ENCODE peak calls at places on chromosomes 6 and 20, in five cellular contexts. H is mesenchymal stem cell, P is trophoblast cell, W is IMR-90, A is H1. R is an unnamed sample.

GRCh38 chr6:138757131-138757530 is 16.4 kb upstream of the CCDC28A start:
- DNase-seq in H (peak), P (no peak), W (no peak), A (no peak), R (no peak)

GRCh38 chr6:35065870-35066269 is 75.3 kb downstream of the TCP11 start:
- DNase-seq in H (no peak), P (no peak), W (no peak), A (no peak), R (no peak)

GRCh38 chr20:57514273-57514751 is 10.6 kb downstream of the CTCFL start:
- DNase-seq in H (peak), P (peak), W (peak), A (no peak), R (peak)

GRCh38 chr20:50992733-50993457 is 30.0 kb downstream of the KCNG1 start:
- DNase-seq in H (peak), P (peak), W (peak), A (peak), R (peak)

GRCh38 chr6:83430606-83431544 is at the start of gene ME1:
- DNase-seq in H (peak), P (peak), W (peak), A (peak), R (peak)

GRCh38 chr20:63624486-63624885 is 2.4 kb downstream of the GMEB2 start:
- DNase-seq in H (peak), P (peak), W (peak), A (no peak), R (no peak)

GRCh38 chr6:143136647-143137046 is 76.0 kb downstream of the AIG1 start:
- DNase-seq in H (no peak), P (no peak), W (no peak), A (no peak), R (no peak)

GRCh38 chr6:42079941-42080464 is 29.7 kb downstream of the TAF8 start:
- DNase-seq in H (no peak), P (no peak), W (no peak), A (no peak), R (no peak)

GRCh38 chr6:159979136-159979874 is 10.4 kb downstream of the IGF2R start:
- DNase-seq in H (peak), P (peak), W (peak), A (no peak), R (no peak)

GRCh38 chr6:33750244-33750991 is 3.7 kb upstream of the IP6K3 start:
- DNase-seq in H (peak), P (no peak), W (no peak), A (no peak), R (no peak)

GRCh38 chr6:114287461-114287860 is 55.4 kb downstream of the HS3ST5 start:
- DNase-seq in H (no peak), P (no peak), W (no peak), A (no peak), R (no peak)

GRCh38 chr6:170405311-170405975 is 98.9 kb downstream of the FAM120B start:
- DNase-seq in H (peak), P (peak), W (peak), A (no peak), R (no peak)

GRCh38 chr6:12637960-12638641 is 78.5 kb upstream of the PHACTR1 start:
- DNase-seq in H (peak), P (peak), W (peak), A (peak), R (peak)

GRCh38 chr6:42118162-42119001 is 24.0 kb downstream of the C6orf132 start:
- DNase-seq in H (no peak), P (no peak), W (no peak), A (no peak), R (no peak)

GRCh38 chr6:154751020-154751800 is 18.0 kb downstream of the SCAF8 start:
- DNase-seq in H (no peak), P (no peak), W (no peak), A (no peak), R (no peak)

GRCh38 chr6:138517635-138518034 is 18.3 kb upstream of the NHSL1 start:
- DNase-seq in H (peak), P (peak), W (peak), A (peak), R (peak)

GRCh38 chr20:44422083-44422482 is 53.6 kb upstream of the TTPAL start:
- DNase-seq in H (no peak), P (no peak), W (peak), A (no peak), R (no peak)

GRCh38 chr6:166862287-166862977 is 93.9 kb downstream of the RNASET2 start:
- DNase-seq in H (peak), P (no peak), W (no peak), A (peak), R (peak)

GRCh38 chr6:43517503-43518357 is 841 bp downstream of the POLR1C start:
- DNase-seq in H (no peak), P (no peak), W (peak), A (no peak), R (no peak)

GRCh38 chr6:142014515-142014914 is 118.2 kb upstream of the GJE1 start:
- DNase-seq in H (peak), P (peak), W (peak), A (no peak), R (no peak)

GRCh38 chr6:122715725-122716124 is 63.8 kb upstream of the FABP7 start:
- DNase-seq in H (peak), P (no peak), W (peak), A (no peak), R (no peak)

GRCh38 chr6:17446713-17447112 is 53.3 kb downstream of the CAP2 start:
- DNase-seq in H (no peak), P (no peak), W (no peak), A (no peak), R (no peak)

GRCh38 chr20:19701449-19701848 is 56.6 kb upstream of the RIN2 start:
- DNase-seq in H (no peak), P (no peak), W (no peak), A (no peak), R (no peak)

GRCh38 chr20:50034567-50035170 is 51.9 kb downstream of the SNAI1 start:
- DNase-seq in H (peak), P (no peak), W (peak), A (no peak), R (no peak)

GRCh38 chr20:49431345-49431744 is 51.1 kb downstream of the KCNB1 start:
- DNase-seq in H (no peak), P (no peak), W (no peak), A (no peak), R (no peak)

GRCh38 chr6:1792989-1793388 is 183.3 kb downstream of the FOXC1 start:
- DNase-seq in H (peak), P (no peak), W (peak), A (no peak), R (peak)

GRCh38 chr6:17703256-17703694 is 3.5 kb downstream of the NUP153 start:
- DNase-seq in H (peak), P (no peak), W (peak), A (no peak), R (no peak)

GRCh38 chr6:1916334-1916985 is 306.7 kb downstream of the FOXC1 start:
- DNase-seq in H (peak), P (peak), W (peak), A (no peak), R (no peak)

GRCh38 chr6:15327271-15327670 is 81.4 kb downstream of the JARID2 start:
- DNase-seq in H (no peak), P (peak), W (no peak), A (no peak), R (no peak)

GRCh38 chr6:131762984-131763383 is 44.8 kb upstream of the ENPP1 start:
- DNase-seq in H (peak), P (peak), W (peak), A (no peak), R (no peak)

GRCh38 chr6:88238901-88239300 is 72.8 kb upstream of the CNR1 start:
- DNase-seq in H (no peak), P (no peak), W (no peak), A (no peak), R (no peak)

GRCh38 chr20:44342240-44342639 is 5.4 kb downstream of the R3HDML start:
- DNase-seq in H (no peak), P (no peak), W (peak), A (no peak), R (no peak)

GRCh38 chr20:32558526-32558925 is 26.6 kb downstream of the NOL4L start:
- DNase-seq in H (peak), P (no peak), W (peak), A (no peak), R (no peak)

GRCh38 chr6:167956491-167956890 is 41.0 kb upstream of the KIF25 start:
- DNase-seq in H (no peak), P (no peak), W (no peak), A (no peak), R (no peak)

GRCh38 chr20:32460683-32461320 is 102.7 kb downstream of the ASXL1 start:
- DNase-seq in H (no peak), P (no peak), W (no peak), A (no peak), R (no peak)

GRCh38 chr6:20542927-20543602 is 8.8 kb downstream of the CDKAL1 start:
- DNase-seq in H (peak), P (peak), W (peak), A (no peak), R (no peak)

GRCh38 chr6:129659590-129660345 is 50.2 kb downstream of the ARHGAP18 start:
- DNase-seq in H (peak), P (peak), W (peak), A (no peak), R (no peak)

GRCh38 chr6:100335999-100336398 is 128.7 kb downstream of the SIM1 start:
- DNase-seq in H (no peak), P (no peak), W (no peak), A (no peak), R (no peak)

GRCh38 chr6:154343473-154344308 is 12.9 kb downstream of the IPCEF1 start:
- DNase-seq in H (peak), P (peak), W (peak), A (peak), R (peak)

GRCh38 chr6:10384719-10385511 is 30.0 kb downstream of the TFAP2A start:
- DNase-seq in H (no peak), P (peak), W (no peak), A (no peak), R (no peak)
- H3K14ac ChIP-seq in H (no peak), P (no peak), W (no peak), A (no peak), R (no peak)

GRCh38 chr20:24767623-24768100 is 181.4 kb upstream of the CST7 start:
- DNase-seq in H (no peak), P (no peak), W (no peak), A (no peak), R (peak)
- H3K23ac ChIP-seq in H (no peak), P (no peak), W (no peak), A (no peak), R (no peak)

DNA sequence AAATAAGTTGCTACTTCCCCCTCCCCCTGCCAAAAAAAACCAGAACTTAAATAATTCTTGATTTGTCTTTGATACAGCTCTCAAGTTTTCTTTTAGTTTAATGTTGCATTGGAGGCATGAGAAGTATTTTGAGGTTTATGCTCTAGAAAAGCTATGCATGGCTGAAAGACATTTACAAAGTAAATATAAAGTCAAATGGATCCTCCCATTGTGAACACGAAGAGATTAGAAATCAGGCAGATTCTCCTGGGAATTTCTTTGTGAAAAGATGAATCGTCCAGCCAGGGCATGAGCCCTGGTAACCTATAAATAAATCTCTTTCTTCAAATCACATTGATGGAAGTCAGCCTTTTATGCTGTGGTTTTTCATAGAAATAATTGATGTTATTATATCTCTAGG is 143.8 kb downstream of the ALDH8A1 start:
- DNase-seq in H (no peak), P (no peak), W (no peak), A (no peak), R (no peak)
- H3K14ac ChIP-seq in H (no peak), P (no peak), W (no peak), A (no peak), R (no peak)

GRCh38 chr6:32402812-32403211 is 4.2 kb downstream of the BTNL2 start:
- DNase-seq in H (no peak), P (no peak), W (no peak), A (no peak), R (no peak)
- H3K23ac ChIP-seq in H (no peak), P (no peak), W (no peak), A (no peak), R (no peak)

DNA sequence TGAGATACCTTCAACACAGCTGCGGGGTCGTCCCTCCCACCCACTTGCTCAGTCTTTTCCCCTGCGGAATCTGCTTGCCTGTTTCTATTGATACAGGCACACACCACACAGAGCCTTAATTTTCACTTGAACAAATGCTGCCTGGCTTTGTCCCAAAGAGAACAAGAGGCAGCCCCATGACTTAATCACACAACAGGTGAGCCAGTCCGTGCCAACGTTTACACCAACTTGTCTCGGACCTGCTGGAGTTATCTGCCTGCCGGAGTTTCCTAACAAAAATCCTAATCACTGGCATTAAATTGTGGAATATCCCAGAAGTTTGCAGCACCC is 186.8 kb upstream of the RREB1 start:
- DNase-seq in H (no peak), P (no peak), W (no peak), A (no peak), R (no peak)
- H3K14ac ChIP-seq in H (no peak), P (no peak), W (no peak), A (no peak), R (no peak)

GRCh38 chr6:157585274-157586087 is 204.5 kb downstream of the ZDHHC14 start:
- DNase-seq in H (no peak), P (no peak), W (no peak), A (no peak), R (no peak)

GRCh38 chr6:157586088-157586414 is 205.1 kb downstream of the ZDHHC14 start:
- DNase-seq in H (no peak), P (no peak), W (no peak), A (no peak), R (no peak)

GRCh38 chr6:157587127-157587729 is 206.2 kb downstream of the ZDHHC14 start:
- DNase-seq in H (no peak), P (no peak), W (no peak), A (no peak), R (no peak)

GRCh38 chr6:157584036-157584435 is 203.0 kb downstream of the ZDHHC14 start:
- DNase-seq in H (no peak), P (no peak), W (no peak), A (no peak), R (no peak)

DNA sequence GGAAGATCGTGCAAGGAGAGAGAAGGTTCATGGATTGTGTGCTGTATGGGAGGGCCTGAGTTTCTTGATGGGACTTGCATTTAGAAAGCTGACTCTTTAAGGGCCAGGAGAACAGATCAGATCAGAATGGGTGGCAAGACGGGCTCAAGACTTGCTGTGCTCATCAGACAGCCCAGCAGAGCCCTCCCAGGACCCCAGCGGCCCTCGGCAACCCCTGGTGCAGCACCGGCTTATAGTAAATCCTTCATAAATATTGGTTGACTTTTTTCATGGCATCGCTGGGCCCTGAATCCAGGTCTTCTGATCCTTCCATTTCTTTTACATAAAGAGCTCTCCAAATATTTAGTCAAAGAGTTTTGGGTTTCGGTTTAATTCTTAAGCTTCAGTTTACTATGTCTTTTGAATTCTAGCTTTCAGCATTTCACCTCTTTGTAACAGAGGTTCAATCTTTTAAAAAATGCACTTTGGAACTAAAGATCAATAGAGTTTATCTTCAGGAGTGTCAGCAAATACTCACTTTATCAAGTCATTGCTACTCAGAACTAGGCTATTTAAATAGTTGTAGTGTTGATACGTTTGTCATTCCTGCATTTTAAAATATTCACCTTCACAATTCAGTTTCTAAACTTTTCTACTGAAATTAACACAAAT is 205.6 kb downstream of the ZDHHC14 start:
- DNase-seq in H (no peak), P (no peak), W (no peak), A (no peak), R (no peak)
- H3K23ac ChIP-seq in H (no peak), P (no peak), W (no peak), A (no peak), R (no peak)